ENCODE peak calls at places on chromosome 5, in four cellular contexts. K, W, I and Y are unnamed samples.
A peak's percentile ranks its signal among the peaks of the same experiment; 100 is the strongest.

GRCh38 chr5:73745806-73746205 is 119.8 kb downstream of the ARHGEF28 start:
- DNase-seq in K (no peak), W (no peak), I (no peak), Y (no peak)

GRCh38 chr5:54620583-54620933 is 103.0 kb downstream of the SNX18 start:
- DNase-seq in K (no peak), W (peak; percentile 37), I (no peak), Y (no peak)

GRCh38 chr5:9126490-9126889 is 419.4 kb downstream of the SEMA5A start:
- DNase-seq in K (no peak), W (no peak), I (no peak), Y (no peak)

GRCh38 chr5:1479581-1480188 is 34.4 kb upstream of the SLC6A3 start:
- DNase-seq in K (no peak), W (peak; percentile 58), I (peak; percentile 25), Y (peak; percentile 68)

GRCh38 chr5:108003178-108003577 is 332.4 kb upstream of the EFNA5 start:
- DNase-seq in K (peak; percentile 48), W (no peak), I (peak; percentile 73), Y (peak; percentile 7)

GRCh38 chr5:169576181-169576598 is 7.4 kb upstream of the SPDL1 start:
- DNase-seq in K (peak; percentile 78), W (peak; percentile 48), I (no peak), Y (no peak)

GRCh38 chr5:159605585-159605984 is 275.3 kb upstream of the IL12B start:
- DNase-seq in K (peak; percentile 69), W (peak; percentile 16), I (no peak), Y (no peak)

GRCh38 chr5:15702102-15702501 is 202.1 kb downstream of the FBXL7 start:
- DNase-seq in K (no peak), W (no peak), I (no peak), Y (no peak)

GRCh38 chr5:42217791-42218190 is 205.4 kb upstream of the GHR start:
- DNase-seq in K (no peak), W (no peak), I (no peak), Y (no peak)

GRCh38 chr5:73158313-73158712 is 14.7 kb upstream of the TMEM174 start:
- DNase-seq in K (no peak), W (no peak), I (no peak), Y (no peak)

GRCh38 chr5:14588145-14588544 is 6.6 kb downstream of the OTULINL start:
- DNase-seq in K (no peak), W (no peak), I (no peak), Y (no peak)

GRCh38 chr5:126454081-126454480 is 30.9 kb downstream of the GRAMD2B start:
- DNase-seq in K (no peak), W (peak; percentile 47), I (no peak), Y (no peak)

GRCh38 chr5:56183507-56183906 is 49.6 kb downstream of the ANKRD55 start:
- DNase-seq in K (peak; percentile 82), W (no peak), I (no peak), Y (no peak)

GRCh38 chr5:1009359-1010180 is 968 bp downstream of the NKD2 start:
- DNase-seq in K (no peak), W (peak; percentile 7), I (no peak), Y (no peak)

GRCh38 chr5:31962321-31962720 is 211.8 kb downstream of the GOLPH3 start:
- DNase-seq in K (no peak), W (no peak), I (no peak), Y (no peak)

GRCh38 chr5:149036970-149037369 is 25.9 kb downstream of the SH3TC2 start:
- DNase-seq in K (no peak), W (no peak), I (no peak), Y (peak; percentile 6)

GRCh38 chr5:108295588-108296368 is 86.1 kb downstream of the FBXL17 start:
- DNase-seq in K (no peak), W (no peak), I (no peak), Y (no peak)

GRCh38 chr5:92861531-92862285 is 719.3 kb downstream of the NR2F1-AS1 start:
- DNase-seq in K (no peak), W (no peak), I (no peak), Y (no peak)

GRCh38 chr5:14900661-14901461 is 29.3 kb upstream of the ANKH start:
- DNase-seq in K (no peak), W (no peak), I (no peak), Y (no peak)

GRCh38 chr5:58153255-58153654 is 306.6 kb downstream of the PLK2 start:
- DNase-seq in K (no peak), W (no peak), I (no peak), Y (no peak)

GRCh38 chr5:135119497-135119896 is 85.5 kb upstream of the PITX1 start:
- DNase-seq in K (no peak), W (no peak), I (no peak), Y (no peak)

GRCh38 chr5:132489051-132489770 is 1.4 kb downstream of the IRF1 start:
- DNase-seq in K (no peak), W (peak; percentile 19), I (peak; percentile 31), Y (peak; percentile 16)

GRCh38 chr5:166340039-166340438 is 1951.4 kb upstream of the WWC1 start:
- DNase-seq in K (no peak), W (no peak), I (no peak), Y (no peak)

GRCh38 chr5:166347051-166347450 is 1944.4 kb upstream of the WWC1 start:
- DNase-seq in K (no peak), W (no peak), I (no peak), Y (no peak)

GRCh38 chr5:166342330-166342891 is 1949.0 kb upstream of the WWC1 start:
- DNase-seq in K (no peak), W (no peak), I (no peak), Y (no peak)

GRCh38 chr5:166338801-166339200 is 1952.6 kb upstream of the WWC1 start:
- DNase-seq in K (peak; percentile 2), W (no peak), I (no peak), Y (no peak)

DNA sequence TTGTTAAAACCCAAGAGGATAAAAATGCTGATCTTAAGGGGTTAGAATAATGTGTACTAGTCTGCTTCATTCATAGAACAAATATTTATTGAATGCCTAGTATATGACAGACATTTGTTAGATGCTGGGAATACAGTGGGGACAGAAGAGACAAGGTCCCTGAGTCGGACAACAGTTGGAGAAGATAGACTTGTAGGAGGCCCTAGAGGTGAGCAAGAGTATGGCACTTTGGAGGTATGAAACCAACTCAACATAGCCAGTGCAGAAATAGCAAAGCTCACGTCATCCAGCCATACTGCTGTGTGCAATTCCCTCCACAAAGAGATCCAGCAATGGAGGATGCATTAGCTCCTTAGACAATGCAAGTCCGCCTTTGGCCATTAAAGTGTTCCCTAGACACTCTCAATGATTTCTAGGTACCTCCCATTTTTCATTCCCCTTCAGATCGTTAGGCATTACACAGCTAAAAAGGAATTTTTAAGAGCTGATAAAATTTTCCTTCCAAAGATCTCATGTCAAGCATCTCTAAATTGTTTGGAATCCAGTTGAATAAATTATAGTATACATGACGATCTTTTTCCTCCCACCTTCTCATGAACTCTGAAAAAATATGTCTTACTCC is 1949.6 kb upstream of the WWC1 start:
- DNase-seq in K (no peak), W (no peak), I (no peak), Y (no peak)
- TF ChIP-seq CTCF in K (no peak), W (no peak), I (peak; percentile 29), Y (no peak)

DNA sequence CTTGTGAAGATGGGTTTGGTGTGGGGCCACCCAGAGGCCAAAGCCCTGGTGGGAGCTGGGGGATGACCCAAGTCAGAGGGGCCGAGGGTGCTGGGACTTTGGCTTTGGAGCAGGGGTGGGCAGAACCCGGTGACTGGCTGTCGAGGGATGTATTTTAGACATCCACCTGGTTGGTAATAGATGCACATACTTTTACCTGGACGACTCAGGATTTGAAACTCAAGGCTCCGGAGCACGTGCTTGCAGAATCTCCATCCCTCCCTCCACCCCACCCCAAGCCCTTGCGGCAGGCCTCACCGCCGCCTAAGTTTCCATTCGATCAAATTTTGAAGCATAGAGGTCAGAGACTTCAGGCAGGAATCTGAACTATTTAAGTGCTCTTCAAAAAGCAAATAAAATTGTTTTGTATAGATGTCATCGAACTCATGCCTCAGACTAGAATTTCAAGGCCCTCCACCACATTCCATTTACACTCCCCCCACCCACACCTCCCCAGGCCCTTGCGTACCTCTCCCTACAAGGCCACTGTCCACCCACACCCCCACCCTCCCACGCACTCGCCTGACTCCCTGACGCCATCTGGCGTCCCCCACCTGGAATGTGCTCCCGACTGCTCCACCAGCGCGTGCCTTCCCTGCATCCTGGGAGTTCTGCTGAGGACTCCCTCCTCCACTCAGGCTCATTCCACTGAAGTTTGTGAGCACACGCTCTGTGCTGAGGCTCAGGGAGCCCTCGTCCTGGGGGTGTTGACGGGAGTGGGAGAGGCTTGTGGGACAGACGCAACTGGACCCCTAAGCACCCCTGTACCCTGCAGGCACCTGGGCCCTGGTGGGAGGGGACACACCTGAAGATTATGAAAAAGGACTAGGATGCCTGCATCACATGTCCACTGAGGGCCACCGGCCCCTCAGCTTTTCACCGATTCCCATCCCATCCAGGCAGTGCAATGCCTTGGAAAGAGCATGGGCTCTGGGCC is 56.4 kb upstream of the RPL26L1 start:
- DNase-seq in K (peak; percentile 89), W (peak; percentile 92), I (no peak), Y (no peak)
- TF ChIP-seq CTCF in K (peak; percentile 65), W (peak; percentile 44), I (no peak), Y (no peak)

GRCh38 chr5:110040178-110040577 is 350.5 kb downstream of the MAN2A1 start:
- DNase-seq in K (no peak), W (no peak), I (no peak), Y (no peak)

GRCh38 chr5:110050640-110051345 is 361.1 kb downstream of the MAN2A1 start:
- DNase-seq in K (no peak), W (no peak), I (no peak), Y (no peak)

GRCh38 chr5:110043025-110043424 is 353.3 kb downstream of the MAN2A1 start:
- DNase-seq in K (no peak), W (no peak), I (no peak), Y (no peak)

GRCh38 chr5:110048508-110048907 is 358.8 kb downstream of the MAN2A1 start:
- DNase-seq in K (no peak), W (no peak), I (no peak), Y (no peak)

DNA sequence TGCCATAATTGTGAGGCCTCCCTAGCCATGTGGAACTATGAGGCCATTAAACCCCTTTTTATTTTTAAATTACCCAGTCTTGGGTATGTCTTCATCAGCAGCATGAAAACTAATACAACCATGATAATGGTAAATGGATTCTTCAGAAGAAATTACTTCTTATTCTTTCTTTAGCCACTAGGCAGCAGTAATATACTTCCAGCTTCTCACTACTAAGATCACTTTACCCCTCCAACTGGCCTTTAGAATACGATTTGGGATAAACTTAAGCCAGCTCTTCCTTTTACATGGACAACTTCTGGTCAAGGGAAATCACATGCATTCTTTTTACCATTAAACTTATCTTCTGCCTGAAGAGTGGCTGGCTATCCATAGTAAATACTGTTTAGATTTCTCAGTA is 355.4 kb downstream of the MAN2A1 start:
- DNase-seq in K (no peak), W (no peak), I (no peak), Y (no peak)
- TF ChIP-seq CTCF in K (peak; percentile 24), W (no peak), I (no peak), Y (no peak)

GRCh38 chr5:154418344-154418820 is 27.4 kb upstream of the SAP30L start:
- DNase-seq in K (no peak), W (no peak), I (no peak), Y (no peak)

GRCh38 chr5:154422298-154422697 is 23.5 kb upstream of the SAP30L start:
- DNase-seq in K (no peak), W (no peak), I (no peak), Y (no peak)

GRCh38 chr5:154419236-154419635 is 26.6 kb upstream of the SAP30L start:
- DNase-seq in K (no peak), W (no peak), I (no peak), Y (no peak)

DNA sequence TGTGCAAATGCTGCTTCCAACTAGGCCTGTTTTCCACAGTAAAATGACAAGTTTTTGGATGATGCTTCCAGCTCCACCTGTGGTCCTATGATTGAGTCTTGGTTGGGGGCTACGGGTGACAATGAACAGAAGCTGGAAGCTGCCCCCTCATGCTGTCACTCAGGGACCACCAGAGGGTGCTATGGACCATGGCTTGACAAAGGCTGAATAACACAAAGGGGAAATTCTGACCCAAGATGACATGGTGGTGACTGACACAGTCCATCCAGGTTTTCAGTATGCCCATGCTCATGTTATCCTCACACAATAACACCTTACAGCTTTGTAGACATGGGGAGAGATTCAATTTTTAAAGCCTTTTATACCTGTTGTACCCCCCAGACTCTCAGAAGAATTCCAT is 23.9 kb upstream of the SAP30L start:
- DNase-seq in K (no peak), W (no peak), I (peak; percentile 19), Y (peak; percentile 58)
- TF ChIP-seq CTCF in K (peak; percentile 42), W (no peak), I (peak; percentile 63), Y (no peak)